ENCODE peak calls at places on chromosomes 3 and 15, in ten cellular contexts. E is WTC11, B is suprapubic skin, K is mucosa of descending colon, I is thoracic aorta, S is HCT116, Y is ovary, Z is activated B cell treated with CpG ODN at 0.5 μM for 24 hours, X is cardiac fibroblast, N is mesothelial cell of epicardium. U is an unnamed sample.

GRCh38 chr15:64667736-64668161 is 107.6 kb downstream of the RBPMS2 start:
- DNase-seq in E (no peak), B (no peak), K (no peak), I (no peak), S (no peak), Y (no peak), Z (no peak), X (no peak), N (no peak), U (no peak)

GRCh38 chr3:13219077-13219901 is 146.1 kb upstream of the IQSEC1 start:
- DNase-seq in E (no peak), B (no peak), K (peak; percentile 33), I (no peak), S (no peak), Y (no peak), Z (no peak), X (no peak), N (no peak), U (peak; percentile 71)

GRCh38 chr3:50124363-50125226 is 30.5 kb upstream of the SEMA3F start:
- DNase-seq in E (peak; percentile 32), B (no peak), K (no peak), I (no peak), S (no peak), Y (no peak), Z (no peak), X (no peak), N (no peak), U (peak; percentile 72)

GRCh38 chr15:66803182-66803729 is 101.2 kb downstream of the SMAD6 start:
- DNase-seq in E (peak; percentile 58), B (peak; percentile 93), K (peak; percentile 90), I (peak; percentile 70), S (peak; percentile 86), Y (peak; percentile 92), Z (no peak), X (peak; percentile 99), N (peak; percentile 87), U (no peak)

GRCh38 chr3:72892081-72892763 is 4.4 kb downstream of the GXYLT2 start:
- DNase-seq in E (no peak), B (no peak), K (no peak), I (no peak), S (no peak), Y (no peak), Z (no peak), X (peak; percentile 93), N (no peak), U (no peak)

GRCh38 chr3:192675958-192676649 is 51.2 kb downstream of the FGF12 start:
- DNase-seq in E (no peak), B (no peak), K (no peak), I (no peak), S (no peak), Y (no peak), Z (no peak), X (no peak), N (no peak), U (no peak)

GRCh38 chr15:31303434-31304073 is 23.1 kb upstream of the KLF13 start:
- DNase-seq in E (peak; percentile 48), B (peak; percentile 88), K (peak; percentile 62), I (no peak), S (no peak), Y (no peak), Z (no peak), X (peak; percentile 33), N (no peak), U (no peak)

GRCh38 chr3:133935843-133936825 is 40.5 kb upstream of the RAB6B start:
- DNase-seq in E (no peak), B (peak; percentile 70), K (no peak), I (no peak), S (no peak), Y (no peak), Z (no peak), X (no peak), N (peak; percentile 6), U (peak; percentile 56)

GRCh38 chr3:183357564-183358079 is 70.8 kb downstream of the MCF2L2 start:
- DNase-seq in E (no peak), B (no peak), K (no peak), I (no peak), S (no peak), Y (no peak), Z (no peak), X (no peak), N (no peak), U (no peak)

GRCh38 chr3:126487151-126487771 is 11.6 kb upstream of the ZXDC start:
- DNase-seq in E (peak; percentile 62), B (no peak), K (peak; percentile 39), I (no peak), S (no peak), Y (no peak), Z (no peak), X (peak; percentile 13), N (no peak), U (peak; percentile 70)

GRCh38 chr3:168511428-168512014 is 415.8 kb upstream of the GOLIM4 start:
- DNase-seq in E (no peak), B (no peak), K (no peak), I (no peak), S (no peak), Y (no peak), Z (no peak), X (peak; percentile 24), N (no peak), U (no peak)

GRCh38 chr15:69217381-69217780 is 56.9 kb downstream of the GLCE start:
- DNase-seq in E (no peak), B (no peak), K (no peak), I (no peak), S (no peak), Y (no peak), Z (no peak), X (no peak), N (no peak), U (no peak)

GRCh38 chr15:69215636-69216035 is 55.2 kb downstream of the GLCE start:
- DNase-seq in E (no peak), B (no peak), K (no peak), I (no peak), S (no peak), Y (no peak), Z (no peak), X (no peak), N (no peak), U (no peak)

GRCh38 chr15:69210574-69210973 is 50.1 kb downstream of the GLCE start:
- DNase-seq in E (no peak), B (no peak), K (no peak), I (no peak), S (no peak), Y (no peak), Z (no peak), X (no peak), N (no peak), U (no peak)

GRCh38 chr15:69209661-69210060 is 49.2 kb downstream of the GLCE start:
- DNase-seq in E (no peak), B (no peak), K (no peak), I (no peak), S (no peak), Y (no peak), Z (no peak), X (no peak), N (no peak), U (no peak)

GRCh38 chr15:69213786-69214185 is 53.4 kb downstream of the GLCE start:
- DNase-seq in E (no peak), B (no peak), K (no peak), I (no peak), S (no peak), Y (no peak), Z (no peak), X (no peak), N (no peak), U (no peak)
- TF ChIP-seq CTCF in E (peak; percentile 28), B (no peak), K (no peak), I (no peak), S (peak; percentile 18), Y (no peak), Z (no peak), X (no peak), N (no peak), U (peak; percentile 35)

DNA sequence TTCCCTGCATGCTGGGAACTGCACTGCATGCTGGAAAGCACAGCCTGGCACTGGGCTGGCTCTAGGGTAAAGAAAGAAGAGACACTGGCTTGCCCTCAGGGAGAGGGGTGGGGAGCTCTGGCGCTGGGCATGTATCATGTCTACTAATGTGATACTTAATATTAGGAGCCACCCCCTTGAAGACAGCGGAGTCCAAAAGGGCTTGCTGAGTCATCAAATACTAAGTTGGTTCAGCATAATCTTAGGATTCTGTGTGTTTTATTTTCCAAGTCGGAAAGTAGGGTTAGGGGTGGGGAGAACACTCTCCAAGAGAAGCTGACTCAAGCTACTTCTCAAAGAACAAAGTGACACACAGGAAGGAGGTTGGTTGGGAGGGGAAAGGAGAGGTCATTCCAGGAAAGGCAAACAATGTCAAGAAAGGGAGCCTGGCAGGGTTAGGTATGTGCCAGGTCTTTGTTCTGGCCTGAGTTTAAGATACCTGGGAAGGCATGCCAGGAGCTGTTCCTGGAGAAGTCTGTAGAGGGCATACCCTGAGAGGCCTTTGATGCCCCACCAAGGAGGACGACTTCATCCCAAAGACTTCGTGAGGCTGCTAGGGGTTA is 237.8 kb upstream of the NR2E3 start:
- DNase-seq in E (peak; percentile 46), B (no peak), K (no peak), I (no peak), S (peak; percentile 23), Y (no peak), Z (no peak), X (peak; percentile 33), N (no peak), U (no peak)
- TF ChIP-seq CTCF in E (peak; percentile 18), B (peak; percentile 28), K (no peak), I (no peak), S (peak; percentile 53), Y (no peak), Z (no peak), X (peak; percentile 22), N (no peak), U (no peak)

GRCh38 chr15:74396445-74397238 is 29.2 kb upstream of the CYP11A1 start:
- DNase-seq in E (no peak), B (no peak), K (no peak), I (no peak), S (peak; percentile 89), Y (no peak), Z (peak; percentile 72), X (no peak), N (no peak), U (no peak)
- TF ChIP-seq CTCF in E (no peak), B (no peak), K (no peak), I (no peak), S (peak; percentile 6), Y (no peak), Z (no peak), X (no peak), N (no peak), U (no peak)

GRCh38 chr15:69652906-69653305 is 200.3 kb downstream of the RPLP1 start:
- DNase-seq in E (no peak), B (no peak), K (no peak), I (no peak), S (no peak), Y (no peak), Z (no peak), X (no peak), N (peak; percentile 20), U (no peak)
- TF ChIP-seq CTCF in E (no peak), B (no peak), K (no peak), I (peak; percentile 42), S (no peak), Y (no peak), Z (no peak), X (no peak), N (no peak), U (no peak)

GRCh38 chr3:39079530-39079929 is 27.7 kb downstream of the WDR48 start:
- DNase-seq in E (no peak), B (no peak), K (no peak), I (no peak), S (no peak), Y (no peak), Z (no peak), X (no peak), N (no peak), U (no peak)
- TF ChIP-seq CTCF in E (no peak), B (no peak), K (no peak), I (no peak), S (no peak), Y (no peak), Z (no peak), X (no peak), N (no peak), U (peak; percentile 48)